ENCODE peak calls at places on chromosomes 5 and 9, in six cellular contexts. One of them, this sample, is unnamed.

GRCh38 chr5:169027456-169028118 is 273.4 kb downstream of the SLIT3 start:
- DNase-seq in HCT116: no peak
- DNase-seq in CD4-positive, alpha-beta memory T cell: no peak
- DNase-seq in adrenal gland: peak; percentile 32
- DNase-seq in sigmoid colon: no peak
- DNase-seq in aorta: peak; percentile 76
- DNase-seq in this sample: no peak

GRCh38 chr9:80197661-80198060 is 625.9 kb downstream of the TLE4 start:
- DNase-seq in HCT116: no peak
- DNase-seq in sigmoid colon: no peak
- DNase-seq in adrenal gland: no peak
- DNase-seq in aorta: no peak
- DNase-seq in CD4-positive, alpha-beta memory T cell: no peak
- DNase-seq in this sample: no peak

GRCh38 chr9:134593286-134593685 is 48.3 kb upstream of the COL5A1 start:
- DNase-seq in HCT116: no peak
- DNase-seq in aorta: no peak
- DNase-seq in CD4-positive, alpha-beta memory T cell: no peak
- DNase-seq in sigmoid colon: no peak
- DNase-seq in adrenal gland: no peak
- DNase-seq in this sample: peak; percentile 52

GRCh38 chr9:127867356-127868277 is 9.9 kb downstream of the AK1 start:
- DNase-seq in adrenal gland: no peak
- DNase-seq in sigmoid colon: no peak
- DNase-seq in CD4-positive, alpha-beta memory T cell: no peak
- DNase-seq in HCT116: no peak
- DNase-seq in aorta: no peak
- DNase-seq in this sample: no peak

GRCh38 chr5:52989781-52990530 is 804 bp downstream of the ITGA2 start:
- DNase-seq in sigmoid colon: peak; percentile 70
- DNase-seq in aorta: peak; percentile 50
- DNase-seq in HCT116: peak; percentile 18
- DNase-seq in adrenal gland: peak; percentile 69
- DNase-seq in CD4-positive, alpha-beta memory T cell: peak; percentile 20
- DNase-seq in this sample: no peak

GRCh38 chr5:167571824-167572223 is 719.6 kb upstream of the WWC1 start:
- DNase-seq in sigmoid colon: no peak
- DNase-seq in aorta: no peak
- DNase-seq in CD4-positive, alpha-beta memory T cell: no peak
- DNase-seq in adrenal gland: no peak
- DNase-seq in HCT116: no peak
- DNase-seq in this sample: no peak

GRCh38 chr9:96061293-96061987 is 185.9 kb downstream of the ERCC6L2 start:
- DNase-seq in aorta: peak; percentile 80
- DNase-seq in CD4-positive, alpha-beta memory T cell: peak; percentile 58
- DNase-seq in sigmoid colon: no peak
- DNase-seq in adrenal gland: peak; percentile 39
- DNase-seq in HCT116: peak; percentile 10
- DNase-seq in this sample: peak; percentile 76

GRCh38 chr9:34442770-34443169 is 15.6 kb downstream of the FAM219A start:
- DNase-seq in CD4-positive, alpha-beta memory T cell: no peak
- DNase-seq in adrenal gland: no peak
- DNase-seq in HCT116: no peak
- DNase-seq in sigmoid colon: no peak
- DNase-seq in aorta: no peak
- DNase-seq in this sample: no peak

GRCh38 chr9:124779368-124780059 is 2.6 kb downstream of the OLFML2A start:
- DNase-seq in CD4-positive, alpha-beta memory T cell: no peak
- DNase-seq in adrenal gland: peak; percentile 18
- DNase-seq in HCT116: no peak
- DNase-seq in aorta: no peak
- DNase-seq in sigmoid colon: peak; percentile 70
- DNase-seq in this sample: peak; percentile 58

GRCh38 chr5:37436146-37436934 is 57.2 kb downstream of the WDR70 start:
- DNase-seq in sigmoid colon: no peak
- DNase-seq in HCT116: no peak
- DNase-seq in adrenal gland: no peak
- DNase-seq in aorta: no peak
- DNase-seq in CD4-positive, alpha-beta memory T cell: no peak
- DNase-seq in this sample: no peak

GRCh38 chr5:178509491-178510057 is 80.6 kb downstream of the COL23A1 start:
- DNase-seq in adrenal gland: no peak
- DNase-seq in sigmoid colon: no peak
- DNase-seq in aorta: no peak
- DNase-seq in HCT116: no peak
- DNase-seq in CD4-positive, alpha-beta memory T cell: no peak
- DNase-seq in this sample: no peak

GRCh38 chr5:178505639-178506407 is 84.4 kb downstream of the COL23A1 start:
- DNase-seq in sigmoid colon: no peak
- DNase-seq in aorta: no peak
- DNase-seq in CD4-positive, alpha-beta memory T cell: no peak
- DNase-seq in adrenal gland: no peak
- DNase-seq in HCT116: no peak
- DNase-seq in this sample: no peak

GRCh38 chr5:178504340-178504960 is 85.7 kb downstream of the COL23A1 start:
- DNase-seq in adrenal gland: no peak
- DNase-seq in sigmoid colon: no peak
- DNase-seq in CD4-positive, alpha-beta memory T cell: no peak
- DNase-seq in aorta: no peak
- DNase-seq in HCT116: no peak
- DNase-seq in this sample: no peak

GRCh38 chr5:178511173-178511572 is 79.0 kb downstream of the COL23A1 start:
- DNase-seq in aorta: no peak
- DNase-seq in CD4-positive, alpha-beta memory T cell: no peak
- DNase-seq in sigmoid colon: no peak
- DNase-seq in HCT116: no peak
- DNase-seq in adrenal gland: no peak
- DNase-seq in this sample: no peak

GRCh38 chr5:178507151-178507932 is 82.9 kb downstream of the COL23A1 start:
- DNase-seq in sigmoid colon: peak; percentile 4
- DNase-seq in CD4-positive, alpha-beta memory T cell: no peak
- DNase-seq in HCT116: no peak
- DNase-seq in adrenal gland: no peak
- DNase-seq in aorta: no peak
- DNase-seq in this sample: no peak
- H3K9me3 ChIP-seq in sigmoid colon: no peaks in the 10 kb centered on the region
- H3K9me3 ChIP-seq in CD4-positive, alpha-beta memory T cell: no peaks in the 10 kb centered on the region
- H3K9me3 ChIP-seq in HCT116: no peaks in the 10 kb centered on the region
- H3K9me3 ChIP-seq in adrenal gland: no peaks in the 10 kb centered on the region
- H3K9me3 ChIP-seq in aorta: no peaks in the 10 kb centered on the region
- H3K9me3 ChIP-seq in this sample: no peaks in the 10 kb centered on the region

GRCh38 chr5:11687498-11687897 is 216.7 kb downstream of the CTNND2 start:
- DNase-seq in adrenal gland: no peak
- DNase-seq in HCT116: no peak
- DNase-seq in sigmoid colon: no peak
- DNase-seq in aorta: no peak
- DNase-seq in CD4-positive, alpha-beta memory T cell: no peak
- DNase-seq in this sample: no peak

DNA sequence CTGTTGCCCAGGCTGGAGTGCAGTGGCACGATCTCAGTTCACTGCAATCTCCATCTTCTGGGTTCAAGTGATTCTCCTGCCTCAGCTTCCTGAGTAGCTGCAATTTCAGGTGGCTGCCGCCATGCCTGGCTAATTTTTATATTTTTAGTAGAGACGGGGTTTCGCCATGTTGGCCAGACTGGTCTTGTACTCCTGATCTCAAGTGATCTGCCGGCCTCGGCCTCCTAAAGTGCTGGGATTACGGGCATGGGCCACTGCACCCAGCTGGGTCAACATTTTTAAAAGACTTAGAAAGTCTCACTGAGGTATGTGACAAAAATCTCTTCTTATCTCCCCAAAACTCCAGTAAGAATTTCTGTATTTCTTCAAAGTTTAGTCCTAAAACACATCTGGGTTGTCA is 211.6 kb downstream of the CTNND2 start:
- DNase-seq in CD4-positive, alpha-beta memory T cell: no peak
- DNase-seq in HCT116: no peak
- DNase-seq in aorta: no peak
- DNase-seq in adrenal gland: no peak
- DNase-seq in sigmoid colon: no peak
- DNase-seq in this sample: no peak
- H3K4me3 ChIP-seq in CD4-positive, alpha-beta memory T cell: no peak overlapping the region
- H3K4me3 ChIP-seq in HCT116: no peak overlapping the region
- H3K4me3 ChIP-seq in aorta: no peak overlapping the region
- H3K4me3 ChIP-seq in adrenal gland: no peak overlapping the region
- H3K4me3 ChIP-seq in sigmoid colon: no peak overlapping the region
- H3K4me3 ChIP-seq in this sample: no peak overlapping the region

GRCh38 chr5:141121985-141122384 is 367 bp downstream of the PCDHB4 start:
- DNase-seq in HCT116: no peak
- DNase-seq in CD4-positive, alpha-beta memory T cell: no peak
- DNase-seq in aorta: no peak
- DNase-seq in adrenal gland: no peak
- DNase-seq in sigmoid colon: no peak
- DNase-seq in this sample: no peak
- H3K9me3 ChIP-seq in HCT116: no peaks in the 10 kb centered on the region
- H3K9me3 ChIP-seq in CD4-positive, alpha-beta memory T cell: no peaks in the 10 kb centered on the region
- H3K9me3 ChIP-seq in aorta: peaks cover 9% of the 10 kb centered on the region
- H3K9me3 ChIP-seq in adrenal gland: no peaks in the 10 kb centered on the region
- H3K9me3 ChIP-seq in sigmoid colon: peaks cover 16% of the 10 kb centered on the region
- H3K9me3 ChIP-seq in this sample: peaks cover 5% of the 10 kb centered on the region

DNA sequence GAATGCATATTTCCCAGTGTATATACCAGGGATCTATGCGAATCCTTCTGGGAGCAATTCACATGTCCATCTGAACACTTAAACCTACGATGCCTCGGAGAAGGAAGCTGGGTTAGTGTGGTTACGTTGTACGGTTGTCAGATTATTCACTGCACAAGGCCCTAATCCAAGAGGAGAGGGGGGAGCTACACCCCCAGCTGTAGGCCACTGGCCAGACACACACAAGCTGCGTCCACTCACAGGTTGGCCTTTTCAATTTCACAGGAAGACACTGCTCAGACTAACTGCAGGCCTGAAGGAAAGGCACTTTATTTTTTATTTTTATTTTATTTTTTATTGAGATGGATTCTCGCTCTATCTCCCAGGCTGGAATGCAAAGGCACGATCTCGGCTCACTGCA is 184.5 kb upstream of the GNA14 start:
- DNase-seq in sigmoid colon: peak; percentile 89
- DNase-seq in aorta: no peak
- DNase-seq in CD4-positive, alpha-beta memory T cell: no peak
- DNase-seq in adrenal gland: peak; percentile 27
- DNase-seq in HCT116: no peak
- DNase-seq in this sample: no peak
- H3K4me3 ChIP-seq in sigmoid colon: no peak overlapping the region
- H3K4me3 ChIP-seq in aorta: no peak overlapping the region
- H3K4me3 ChIP-seq in CD4-positive, alpha-beta memory T cell: no peak overlapping the region
- H3K4me3 ChIP-seq in adrenal gland: no peak overlapping the region
- H3K4me3 ChIP-seq in HCT116: no peak overlapping the region
- H3K4me3 ChIP-seq in this sample: no peak overlapping the region

DNA sequence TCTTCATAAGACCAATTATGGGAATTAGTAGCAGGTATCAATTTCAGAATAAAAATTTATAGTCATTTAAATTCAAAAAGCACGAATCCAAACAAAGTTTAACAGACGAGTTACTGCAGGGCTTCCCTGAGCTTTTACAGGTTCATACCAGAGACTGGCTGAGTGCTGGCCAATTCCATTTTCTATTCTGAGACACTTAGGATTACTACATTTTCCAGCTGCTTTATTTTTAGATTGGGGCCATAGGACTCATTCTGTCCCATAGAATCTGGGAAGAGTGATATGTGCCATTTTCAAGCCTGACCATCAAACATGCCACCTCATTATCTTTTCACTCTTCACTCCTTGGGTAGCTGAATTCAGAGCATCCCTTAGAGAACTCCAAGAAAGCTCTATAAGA is 410.7 kb downstream of the DNAH5 start:
- DNase-seq in aorta: no peak
- DNase-seq in sigmoid colon: no peak
- DNase-seq in CD4-positive, alpha-beta memory T cell: no peak
- DNase-seq in HCT116: no peak
- DNase-seq in adrenal gland: no peak
- DNase-seq in this sample: no peak
- H3K9me3 ChIP-seq in aorta: no peaks in the 10 kb centered on the region
- H3K9me3 ChIP-seq in sigmoid colon: no peaks in the 10 kb centered on the region
- H3K9me3 ChIP-seq in CD4-positive, alpha-beta memory T cell: no peaks in the 10 kb centered on the region
- H3K9me3 ChIP-seq in HCT116: peaks cover 27% of the 10 kb centered on the region
- H3K9me3 ChIP-seq in adrenal gland: no peaks in the 10 kb centered on the region
- H3K9me3 ChIP-seq in this sample: no peaks in the 10 kb centered on the region

GRCh38 chr9:88396836-88397577 is 8.8 kb downstream of the SPIN1 start:
- DNase-seq in adrenal gland: no peak
- DNase-seq in HCT116: no peak
- DNase-seq in CD4-positive, alpha-beta memory T cell: no peak
- DNase-seq in aorta: no peak
- DNase-seq in sigmoid colon: no peak
- DNase-seq in this sample: no peak

GRCh38 chr9:88398016-88398415 is 9.8 kb downstream of the SPIN1 start:
- DNase-seq in CD4-positive, alpha-beta memory T cell: no peak
- DNase-seq in aorta: no peak
- DNase-seq in HCT116: no peak
- DNase-seq in sigmoid colon: no peak
- DNase-seq in adrenal gland: no peak
- DNase-seq in this sample: no peak

GRCh38 chr9:88403340-88403739 is 15.1 kb downstream of the SPIN1 start:
- DNase-seq in sigmoid colon: no peak
- DNase-seq in adrenal gland: no peak
- DNase-seq in HCT116: no peak
- DNase-seq in CD4-positive, alpha-beta memory T cell: no peak
- DNase-seq in aorta: no peak
- DNase-seq in this sample: no peak

GRCh38 chr9:88400021-88400420 is 11.8 kb downstream of the SPIN1 start:
- DNase-seq in adrenal gland: no peak
- DNase-seq in aorta: no peak
- DNase-seq in sigmoid colon: no peak
- DNase-seq in CD4-positive, alpha-beta memory T cell: no peak
- DNase-seq in HCT116: no peak
- DNase-seq in this sample: no peak
- H3K4me3 ChIP-seq in adrenal gland: no peak overlapping the region
- H3K4me3 ChIP-seq in aorta: no peak overlapping the region
- H3K4me3 ChIP-seq in sigmoid colon: no peak overlapping the region
- H3K4me3 ChIP-seq in CD4-positive, alpha-beta memory T cell: no peak overlapping the region
- H3K4me3 ChIP-seq in HCT116: no peak overlapping the region
- H3K4me3 ChIP-seq in this sample: no peak overlapping the region

GRCh38 chr9:133294257-133294656 is 19.3 kb upstream of the ABO start:
- DNase-seq in sigmoid colon: no peak
- DNase-seq in adrenal gland: no peak
- DNase-seq in aorta: no peak
- DNase-seq in HCT116: no peak
- DNase-seq in CD4-positive, alpha-beta memory T cell: no peak
- DNase-seq in this sample: no peak
- H3K9me3 ChIP-seq in sigmoid colon: no peaks in the 10 kb centered on the region
- H3K9me3 ChIP-seq in adrenal gland: peaks cover 7% of the 10 kb centered on the region
- H3K9me3 ChIP-seq in aorta: no peaks in the 10 kb centered on the region
- H3K9me3 ChIP-seq in HCT116: peaks cover 5% of the 10 kb centered on the region
- H3K9me3 ChIP-seq in CD4-positive, alpha-beta memory T cell: no peaks in the 10 kb centered on the region
- H3K9me3 ChIP-seq in this sample: no peaks in the 10 kb centered on the region